ENCODE peak calls at places on chromosomes 6 and 20, in four cellular contexts. U is esophagus muscularis mucosa, G is mesothelial cell of epicardium, M is A549. B is an unnamed sample.
A peak's percentile ranks its signal among the peaks of the same experiment; 100 is the strongest.

GRCh38 chr6:63764318-63764916 is 128.8 kb downstream of the PHF3 start:
- DNase-seq in M (peak; percentile 36), G (no peak), U (no peak), B (no peak)

GRCh38 chr6:33126101-33126714 is 50.4 kb downstream of the HLA-DPB1 start:
- DNase-seq in M (peak; percentile 35), U (no peak), G (no peak), B (peak; percentile 86)

GRCh38 chr6:39669117-39669690 is 56.0 kb downstream of the KIF6 start:
- DNase-seq in M (no peak), G (no peak), U (no peak), B (no peak)

GRCh38 chr6:119446623-119447008 is 97.1 kb upstream of the MAN1A1 start:
- DNase-seq in U (no peak), G (no peak), M (no peak), B (no peak)

GRCh38 chr20:43658068-43658722 is 8.7 kb upstream of the MYBL2 start:
- DNase-seq in M (peak; percentile 37), U (no peak), G (no peak), B (peak; percentile 83)

GRCh38 chr20:7703436-7703835 is 236.8 kb downstream of the HAO1 start:
- DNase-seq in U (no peak), G (no peak), M (no peak), B (no peak)

GRCh38 chr6:43733471-43734293 is 36.3 kb upstream of the VEGFA start:
- DNase-seq in U (no peak), M (no peak), G (no peak), B (peak; percentile 73)

GRCh38 chr20:12941025-12941424 is 67.7 kb upstream of the SPTLC3 start:
- DNase-seq in M (no peak), U (no peak), G (no peak), B (no peak)

GRCh38 chr6:13461805-13462204 is 25.6 kb downstream of the GFOD1 start:
- DNase-seq in G (no peak), M (no peak), U (no peak), B (no peak)

GRCh38 chr6:33453361-33454008 is 891 bp upstream of the ZBTB9 start:
- DNase-seq in G (no peak), M (no peak), U (no peak), B (peak; percentile 33)

GRCh38 chr20:32332614-32333013 is 25.5 kb upstream of the ASXL1 start:
- DNase-seq in U (no peak), M (no peak), G (no peak), B (peak; percentile 25)

GRCh38 chr20:4233520-4233919 is 218.2 kb upstream of the RNF24 start:
- DNase-seq in U (no peak), G (no peak), M (no peak), B (peak; percentile 13)

GRCh38 chr6:4607026-4607704 is 169.0 kb upstream of the CDYL start:
- DNase-seq in U (no peak), M (no peak), G (no peak), B (no peak)

GRCh38 chr6:30939473-30939872 is 1.3 kb upstream of the MUCL3 start:
- DNase-seq in M (no peak), U (no peak), G (no peak), B (no peak)

GRCh38 chr20:41508335-41508734 is 109.8 kb downstream of the CHD6 start:
- DNase-seq in G (no peak), U (no peak), M (no peak), B (no peak)

GRCh38 chr6:25175216-25175615 is 104.0 kb upstream of the CARMIL1 start:
- DNase-seq in G (no peak), U (no peak), M (peak; percentile 36), B (no peak)

GRCh38 chr6:46210294-46210693 is 39.5 kb upstream of the ENPP5 start:
- DNase-seq in M (no peak), G (no peak), U (no peak), B (no peak)
- TF ChIP-seq CTCF in M (no peak), G (no peak), U (no peak), B (no peak)

GRCh38 chr6:72411872-72412708 is 209.8 kb upstream of the KCNQ5 start:
- DNase-seq in U (no peak), G (peak; percentile 89), M (peak; percentile 70), B (peak; percentile 80)
- TF ChIP-seq CTCF in U (no peak), G (peak; percentile 100), M (peak; percentile 100), B (peak; percentile 100)

DNA sequence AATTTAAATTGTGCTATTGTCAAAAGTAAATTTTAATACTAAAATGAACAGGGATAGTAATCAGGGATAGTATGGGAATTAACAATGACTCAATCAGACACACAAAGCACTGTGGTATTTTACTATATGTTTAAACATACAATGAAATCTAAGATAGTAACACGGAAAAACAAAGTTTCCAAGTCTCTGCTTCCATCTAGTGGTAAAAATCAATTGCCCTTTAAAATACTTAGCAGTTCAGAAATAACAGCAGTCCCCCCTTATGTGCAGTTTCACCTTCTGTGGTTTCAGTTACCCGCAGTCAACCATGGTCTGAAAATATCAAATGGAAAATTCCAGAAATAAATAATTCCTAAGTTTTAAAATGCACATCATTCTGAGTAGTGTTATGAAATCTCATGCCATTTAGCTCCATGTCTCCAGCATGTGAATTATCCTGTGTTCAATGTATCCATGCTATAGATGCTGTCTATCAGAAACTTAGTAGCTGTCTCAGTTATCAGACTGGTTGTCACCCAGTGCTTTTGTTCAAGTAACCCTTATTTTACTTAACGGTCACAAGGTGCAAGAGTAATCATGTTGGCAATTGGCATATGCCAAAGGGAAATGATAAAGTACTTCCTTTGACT is 58.5 kb downstream of the AHI1 start:
- DNase-seq in M (no peak), G (no peak), U (no peak), B (peak; percentile 7)
- TF ChIP-seq CTCF in M (peak; percentile 52), G (no peak), U (peak; percentile 12), B (peak; percentile 85)

GRCh38 chr6:156953125-156953477 is 175.9 kb downstream of the ARID1B start:
- DNase-seq in U (no peak), G (no peak), M (no peak), B (no peak)
- TF ChIP-seq CTCF in U (no peak), G (no peak), M (no peak), B (no peak)

DNA sequence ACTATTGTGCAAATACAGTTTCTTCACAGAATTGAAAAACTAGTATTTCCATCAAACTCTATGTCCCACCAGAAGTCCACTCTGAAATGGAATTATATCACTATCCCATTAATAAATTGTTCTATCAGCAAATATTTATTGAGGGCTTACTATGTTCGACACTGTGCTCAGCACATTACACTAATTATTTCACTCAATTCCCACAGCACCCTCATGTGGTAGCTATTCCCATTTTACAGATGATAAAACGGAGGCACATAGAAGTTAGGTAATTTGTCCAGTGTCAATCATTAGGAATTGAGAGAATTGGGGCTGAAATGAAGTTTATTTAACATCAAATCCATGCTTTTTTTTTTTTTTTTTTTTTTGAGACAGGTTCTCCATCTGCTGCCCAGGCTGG is 52.5 kb downstream of the MKKS start:
- DNase-seq in U (no peak), G (no peak), M (peak; percentile 56), B (no peak)
- TF ChIP-seq CTCF in U (no peak), G (no peak), M (peak; percentile 54), B (no peak)

DNA sequence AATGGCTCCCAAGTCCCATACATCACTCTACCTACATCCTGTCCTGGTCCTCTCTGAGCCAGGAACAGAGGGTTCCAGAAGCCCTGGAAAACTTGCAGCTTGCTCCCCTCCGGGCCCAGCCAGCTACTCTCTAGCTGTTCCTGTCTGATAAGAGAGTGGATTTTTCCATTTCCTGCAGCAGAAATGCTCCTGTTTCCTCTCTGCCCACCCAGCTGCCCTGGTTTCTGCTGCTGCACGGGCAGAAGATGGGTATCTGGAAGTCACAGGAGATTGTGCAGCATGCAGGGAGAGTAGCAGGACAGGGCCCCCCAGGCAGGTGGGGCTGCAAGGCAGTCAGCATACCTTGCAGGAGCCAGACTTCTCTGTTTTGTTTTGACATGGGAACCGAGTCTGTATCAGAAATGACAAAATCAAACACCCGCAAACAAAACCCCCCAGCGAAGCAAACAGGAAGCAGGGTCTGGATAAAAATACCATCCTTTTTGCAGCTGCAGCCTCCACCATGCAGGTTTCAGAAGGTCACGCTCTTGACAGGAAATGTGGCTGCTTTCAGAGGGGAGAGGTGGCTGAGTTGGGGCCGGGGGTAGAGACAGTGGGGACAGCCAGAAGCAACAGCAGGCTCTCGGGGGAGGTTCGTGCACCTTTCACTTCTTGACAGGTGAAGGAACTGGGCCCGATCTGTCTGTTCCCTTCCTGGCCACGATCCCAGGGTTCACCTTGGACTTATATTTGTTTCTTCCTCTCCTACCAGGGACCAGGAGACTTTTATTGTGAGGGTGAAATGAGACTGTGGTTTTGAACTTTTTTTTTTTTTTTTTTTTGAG is 50.8 kb upstream of the FAM83D start:
- DNase-seq in G (no peak), U (no peak), M (no peak), B (peak; percentile 84)
- TF ChIP-seq CTCF in G (no peak), U (no peak), M (no peak), B (no peak)

GRCh38 chr20:37758332-37758731 is 64.5 kb downstream of the CTNNBL1 start:
- DNase-seq in U (peak; percentile 83), G (no peak), M (peak; percentile 8), B (no peak)
- TF ChIP-seq CTCF in U (no peak), G (no peak), M (no peak), B (no peak)

DNA sequence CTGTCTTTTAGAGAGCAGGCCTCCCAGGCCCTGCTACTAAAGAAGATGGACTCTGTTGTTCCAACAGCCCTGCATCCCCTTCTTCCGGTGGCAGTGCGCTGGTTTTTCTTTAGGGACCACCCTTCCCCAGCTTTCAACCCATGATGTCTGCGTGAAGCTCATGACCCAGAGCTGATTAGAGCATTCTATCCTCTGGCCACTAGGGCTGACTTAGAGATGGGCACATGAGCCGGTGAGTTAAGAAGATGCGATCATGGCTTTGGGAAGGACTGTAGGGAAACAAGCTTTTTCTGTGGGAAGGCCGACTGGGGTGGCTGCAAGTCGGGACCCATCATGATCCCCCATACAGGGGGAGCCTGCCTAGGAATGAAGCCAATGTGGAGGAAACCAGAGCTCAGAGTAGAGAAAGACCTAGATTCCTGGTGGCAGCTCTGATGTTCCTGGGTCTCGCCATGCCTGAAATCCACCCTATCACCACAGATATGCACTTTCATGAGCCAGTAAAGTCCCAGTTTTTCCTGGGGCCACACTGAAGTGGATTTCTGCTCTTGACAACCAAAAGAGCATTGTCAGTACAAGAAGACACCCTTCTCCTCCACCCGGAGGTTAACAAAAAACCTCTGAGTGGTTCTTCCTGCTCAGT is 29.1 kb upstream of the STX16 start:
- DNase-seq in G (no peak), M (peak; percentile 30), U (no peak), B (no peak)
- TF ChIP-seq CTCF in G (no peak), M (no peak), U (no peak), B (peak; percentile 30)

DNA sequence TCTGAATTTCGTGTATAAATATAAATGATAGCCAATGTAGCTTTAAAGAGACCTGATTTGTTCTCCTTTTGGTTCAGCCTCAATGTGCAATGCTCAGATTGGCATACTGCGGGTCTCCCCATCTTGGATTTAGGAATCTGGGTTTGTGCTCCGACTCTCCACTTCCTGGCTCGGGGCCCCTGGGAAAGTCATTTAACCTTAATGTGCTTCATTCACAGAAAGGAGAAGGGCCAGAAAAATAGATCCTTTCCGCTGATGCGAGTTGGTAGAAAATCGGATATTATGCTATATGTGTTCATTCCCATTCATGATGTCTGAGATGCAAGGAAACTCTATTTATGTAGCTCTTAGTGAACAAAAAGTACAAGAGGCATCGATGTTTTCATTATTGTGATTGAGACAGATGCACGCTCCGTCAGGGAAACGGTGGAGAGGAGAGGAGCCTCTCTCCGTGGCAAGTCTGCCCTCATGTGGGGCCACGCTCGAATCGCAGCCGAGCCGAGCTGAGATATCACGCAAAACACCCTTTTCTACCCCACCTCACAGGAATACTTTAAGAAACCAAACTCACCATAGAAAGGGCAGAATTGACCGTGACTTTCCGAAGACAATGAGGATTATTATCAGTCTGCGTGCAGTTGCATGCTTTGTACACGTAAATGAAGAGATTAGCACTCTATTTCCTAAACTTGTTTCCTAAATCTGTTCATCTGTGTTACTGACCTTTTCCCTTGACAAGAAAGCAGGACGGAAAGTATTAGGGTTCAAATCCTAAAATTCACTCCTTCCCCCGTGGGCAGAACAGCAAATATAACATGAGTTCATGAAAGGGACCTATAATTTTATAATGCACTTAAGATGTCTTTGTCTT is 136.6 kb downstream of the COL9A1 start:
- DNase-seq in U (no peak), G (peak; percentile 63), M (peak; percentile 20), B (peak; percentile 46)
- TF ChIP-seq CTCF in U (peak; percentile 54), G (peak; percentile 36), M (peak; percentile 53), B (peak; percentile 60)

GRCh38 chr6:98794306-98794852 is 40.0 kb upstream of the POU3F2 start:
- DNase-seq in U (no peak), M (no peak), G (no peak), B (no peak)
- TF ChIP-seq CTCF in U (no peak), M (no peak), G (no peak), B (no peak)

B was measured in activated CD8-positive, alpha-beta T cell treated with anti-CD3 and anti-CD28 coated beads for 36 hours.